ENCODE peak calls at places on chromosomes 2 and 18, in ten cellular contexts. R is NCI-H1105, T is astrocyte of the hippocampus, I is GDM1, W is lower leg skin, M is cardiac septum, E is GM20000, V is caudate nucleus, D is GM19239, N is putamen. A is an unnamed sample.

GRCh38 chr2:184793196-184793595 is 194.9 kb downstream of the ZNF804A start:
- DNase-seq in R (no peak), T (no peak), I (no peak), W (no peak), M (no peak), E (no peak), V (no peak), D (no peak), N (no peak), A (no peak)

GRCh38 chr18:58514773-58515172 is 114.1 kb downstream of the ALPK2 start:
- DNase-seq in R (no peak), T (no peak), I (no peak), W (no peak), M (no peak), E (no peak), V (no peak), D (no peak), N (no peak), A (no peak)

GRCh38 chr2:115650827-115651226 is 1208.4 kb downstream of the DPP10 start:
- DNase-seq in R (no peak), T (no peak), I (no peak), W (no peak), M (no peak), E (no peak), V (no peak), D (no peak), N (no peak), A (no peak)

GRCh38 chr2:105504459-105504858 is 105.6 kb upstream of the FHL2 start:
- DNase-seq in R (no peak), T (no peak), I (no peak), W (no peak), M (no peak), E (no peak), V (no peak), D (no peak), N (no peak), A (no peak)

GRCh38 chr2:31089645-31090044 is 48.6 kb downstream of the GALNT14 start:
- DNase-seq in R (no peak), T (no peak), I (no peak), W (no peak), M (peak; percentile 29), E (no peak), V (no peak), D (no peak), N (no peak), A (no peak)

GRCh38 chr2:218005486-218005885 is 2.7 kb upstream of the TNS1 start:
- DNase-seq in R (no peak), T (no peak), I (no peak), W (no peak), M (no peak), E (no peak), V (no peak), D (no peak), N (no peak), A (no peak)

GRCh38 chr2:207682557-207682956 is 28.9 kb upstream of the CCNYL1 start:
- DNase-seq in R (no peak), T (no peak), I (no peak), W (no peak), M (no peak), E (no peak), V (no peak), D (no peak), N (no peak), A (no peak)

GRCh38 chr2:98114643-98115355 is 27.8 kb downstream of the VWA3B start:
- DNase-seq in R (no peak), T (no peak), I (no peak), W (no peak), M (no peak), E (no peak), V (no peak), D (no peak), N (no peak), A (no peak)

GRCh38 chr2:10499911-10500521 is 51.9 kb upstream of the ODC1 start:
- DNase-seq in R (no peak), T (no peak), I (no peak), W (no peak), M (peak; percentile 56), E (no peak), V (no peak), D (no peak), N (no peak), A (no peak)

GRCh38 chr2:219282375-219282774 is 3.2 kb downstream of the DNAJB2 start:
- DNase-seq in R (no peak), T (no peak), I (no peak), W (no peak), M (peak; percentile 17), E (no peak), V (no peak), D (no peak), N (peak; percentile 85), A (no peak)

GRCh38 chr2:132950986-132951385 is 281.0 kb upstream of the LYPD1 start:
- DNase-seq in R (no peak), T (peak; percentile 10), I (no peak), W (no peak), M (no peak), E (no peak), V (no peak), D (no peak), N (no peak), A (no peak)

GRCh38 chr2:213296270-213296669 is 12.0 kb downstream of the SPAG16 start:
- DNase-seq in R (no peak), T (no peak), I (no peak), W (no peak), M (no peak), E (no peak), V (no peak), D (no peak), N (no peak), A (no peak)

GRCh38 chr2:105904938-105905337 is 160.2 kb downstream of the NCK2 start:
- DNase-seq in R (no peak), T (no peak), I (no peak), W (no peak), M (no peak), E (peak; percentile 74), V (no peak), D (peak; percentile 45), N (no peak), A (peak; percentile 26)

GRCh38 chr2:137950238-137950637 is 14.0 kb upstream of the HNMT start:
- DNase-seq in R (no peak), T (no peak), I (no peak), W (no peak), M (no peak), E (no peak), V (no peak), D (no peak), N (no peak), A (no peak)

GRCh38 chr2:200185575-200186103 is 120.9 kb upstream of the SPATS2L start:
- DNase-seq in R (no peak), T (no peak), I (no peak), W (no peak), M (no peak), E (no peak), V (no peak), D (no peak), N (no peak), A (no peak)

GRCh38 chr2:73939419-73939818 is 12.7 kb downstream of the DGUOK start:
- DNase-seq in R (no peak), T (peak; percentile 62), I (peak; percentile 32), W (peak; percentile 78), M (no peak), E (no peak), V (peak; percentile 25), D (no peak), N (no peak), A (no peak)

GRCh38 chr2:191029280-191029908 is 15.4 kb upstream of the STAT1 start:
- DNase-seq in R (no peak), T (no peak), I (no peak), W (no peak), M (no peak), E (no peak), V (no peak), D (no peak), N (no peak), A (no peak)

GRCh38 chr2:47026738-47027531 is 111.3 kb upstream of the MCFD2 start:
- DNase-seq in R (no peak), T (peak; percentile 48), I (no peak), W (no peak), M (no peak), E (no peak), V (no peak), D (no peak), N (no peak), A (no peak)

GRCh38 chr2:28746504-28747111 is 5.0 kb upstream of the PPP1CB start:
- DNase-seq in R (no peak), T (no peak), I (no peak), W (no peak), M (no peak), E (no peak), V (no peak), D (no peak), N (no peak), A (no peak)

GRCh38 chr18:55089595-55089994 is 130.3 kb upstream of the CCDC68 start:
- DNase-seq in R (no peak), T (no peak), I (no peak), W (no peak), M (no peak), E (no peak), V (no peak), D (no peak), N (no peak), A (no peak)

GRCh38 chr2:47354013-47354816 is 48.7 kb upstream of the MSH2 start:
- DNase-seq in R (no peak), T (no peak), I (no peak), W (no peak), M (no peak), E (no peak), V (no peak), D (no peak), N (no peak), A (no peak)

GRCh38 chr2:170464268-170464667 is 250.9 kb upstream of the SP5 start:
- DNase-seq in R (no peak), T (no peak), I (no peak), W (no peak), M (no peak), E (no peak), V (no peak), D (no peak), N (no peak), A (no peak)

GRCh38 chr18:58241877-58242276 is 197.9 kb downstream of the NEDD4L start:
- DNase-seq in R (peak; percentile 39), T (peak; percentile 84), I (no peak), W (no peak), M (no peak), E (no peak), V (peak; percentile 22), D (no peak), N (peak; percentile 51), A (no peak)

GRCh38 chr2:29097569-29097968 is 17.6 kb upstream of the CLIP4 start:
- DNase-seq in R (no peak), T (no peak), I (no peak), W (no peak), M (no peak), E (no peak), V (no peak), D (no peak), N (no peak), A (no peak)

GRCh38 chr18:46009158-46009866 is 42.2 kb upstream of the EPG5 start:
- DNase-seq in R (no peak), T (no peak), I (no peak), W (no peak), M (no peak), E (no peak), V (no peak), D (no peak), N (no peak), A (no peak)

GRCh38 chr2:7094113-7094760 is 177.0 kb downstream of the RNF144A start:
- DNase-seq in R (no peak), T (peak; percentile 16), I (no peak), W (no peak), M (no peak), E (no peak), V (no peak), D (no peak), N (no peak), A (no peak)

GRCh38 chr2:239763433-239764097 is 261.6 kb downstream of the NDUFA10 start:
- DNase-seq in R (no peak), T (no peak), I (no peak), W (no peak), M (peak; percentile 50), E (no peak), V (no peak), D (no peak), N (no peak), A (no peak)

GRCh38 chr2:200863655-200864205 is 728 bp downstream of the CLK1 start:
- DNase-seq in R (no peak), T (no peak), I (no peak), W (no peak), M (no peak), E (no peak), V (no peak), D (no peak), N (no peak), A (no peak)

A was measured in germinal center.